ENCODE peak calls at places on chromosome 7, in five cellular contexts. One of them, this sample, is unnamed.
A peak's percentile ranks its signal among the peaks of the same experiment; 100 is the strongest.

GRCh38 chr7:129530881-129531391 is 28.6 kb downstream of the SMKR1 start:
- DNase-seq in WERI-Rb-1: no peak
- DNase-seq in retinal pigment epithelial cell: no peak
- DNase-seq in endothelial cell of umbilical vein: peak; percentile 47
- DNase-seq in breast epithelium: no peak
- DNase-seq in this sample: peak; percentile 63

GRCh38 chr7:26865094-26865388 is 651 bp upstream of the SKAP2 start:
- DNase-seq in WERI-Rb-1: no peak
- DNase-seq in retinal pigment epithelial cell: no peak
- DNase-seq in endothelial cell of umbilical vein: no peak
- DNase-seq in breast epithelium: peak; percentile 55
- DNase-seq in this sample: no peak

GRCh38 chr7:158064631-158065030 is 523.0 kb downstream of the PTPRN2 start:
- DNase-seq in WERI-Rb-1: no peak
- DNase-seq in retinal pigment epithelial cell: no peak
- DNase-seq in endothelial cell of umbilical vein: no peak
- DNase-seq in breast epithelium: no peak
- DNase-seq in this sample: no peak

GRCh38 chr7:28529755-28530154 is 117.4 kb downstream of the CREB5 start:
- DNase-seq in WERI-Rb-1: no peak
- DNase-seq in retinal pigment epithelial cell: no peak
- DNase-seq in endothelial cell of umbilical vein: no peak
- DNase-seq in breast epithelium: no peak
- DNase-seq in this sample: no peak

GRCh38 chr7:73526892-73527821 is 5.1 kb upstream of the BAZ1B start:
- DNase-seq in WERI-Rb-1: peak; percentile 28
- DNase-seq in retinal pigment epithelial cell: no peak
- DNase-seq in endothelial cell of umbilical vein: peak; percentile 39
- DNase-seq in breast epithelium: no peak
- DNase-seq in this sample: no peak

GRCh38 chr7:23469150-23469960 is 936 bp downstream of the IGF2BP3 start:
- DNase-seq in WERI-Rb-1: no peak
- DNase-seq in retinal pigment epithelial cell: no peak
- DNase-seq in endothelial cell of umbilical vein: peak; percentile 49
- DNase-seq in breast epithelium: no peak
- DNase-seq in this sample: no peak

GRCh38 chr7:76000566-76000965 is 6.2 kb upstream of the TMEM120A start:
- DNase-seq in WERI-Rb-1: no peak
- DNase-seq in retinal pigment epithelial cell: no peak
- DNase-seq in endothelial cell of umbilical vein: no peak
- DNase-seq in breast epithelium: no peak
- DNase-seq in this sample: no peak

GRCh38 chr7:51251292-51251691 is 65.3 kb downstream of the COBL start:
- DNase-seq in WERI-Rb-1: no peak
- DNase-seq in retinal pigment epithelial cell: no peak
- DNase-seq in endothelial cell of umbilical vein: no peak
- DNase-seq in breast epithelium: no peak
- DNase-seq in this sample: peak; percentile 30

GRCh38 chr7:9672518-9672917 is 1239.1 kb downstream of the NXPH1 start:
- DNase-seq in WERI-Rb-1: no peak
- DNase-seq in retinal pigment epithelial cell: no peak
- DNase-seq in endothelial cell of umbilical vein: no peak
- DNase-seq in breast epithelium: no peak
- DNase-seq in this sample: no peak

GRCh38 chr7:16564909-16565426 is 38.3 kb downstream of the LRRC72 start:
- DNase-seq in WERI-Rb-1: no peak
- DNase-seq in retinal pigment epithelial cell: peak; percentile 6
- DNase-seq in endothelial cell of umbilical vein: peak; percentile 64
- DNase-seq in breast epithelium: no peak
- DNase-seq in this sample: peak; percentile 18

GRCh38 chr7:66140924-66141323 is 26.3 kb downstream of the CRCP start:
- DNase-seq in WERI-Rb-1: peak; percentile 45
- DNase-seq in retinal pigment epithelial cell: peak; percentile 21
- DNase-seq in endothelial cell of umbilical vein: peak; percentile 64
- DNase-seq in breast epithelium: peak; percentile 65
- DNase-seq in this sample: no peak

GRCh38 chr7:149725426-149725821 is 48.0 kb downstream of the ZNF467 start:
- DNase-seq in WERI-Rb-1: no peak
- DNase-seq in retinal pigment epithelial cell: no peak
- DNase-seq in endothelial cell of umbilical vein: no peak
- DNase-seq in breast epithelium: no peak
- DNase-seq in this sample: no peak

GRCh38 chr7:123492485-123492884 is 41.9 kb downstream of the IQUB start:
- DNase-seq in WERI-Rb-1: no peak
- DNase-seq in retinal pigment epithelial cell: no peak
- DNase-seq in endothelial cell of umbilical vein: no peak
- DNase-seq in breast epithelium: no peak
- DNase-seq in this sample: no peak

GRCh38 chr7:36723951-36724664 is at the start of gene AOAH:
- DNase-seq in WERI-Rb-1: no peak
- DNase-seq in retinal pigment epithelial cell: no peak
- DNase-seq in endothelial cell of umbilical vein: no peak
- DNase-seq in breast epithelium: no peak
- DNase-seq in this sample: no peak

GRCh38 chr7:42248579-42248978 is 11.6 kb upstream of the GLI3 start:
- DNase-seq in WERI-Rb-1: no peak
- DNase-seq in retinal pigment epithelial cell: no peak
- DNase-seq in endothelial cell of umbilical vein: no peak
- DNase-seq in breast epithelium: no peak
- DNase-seq in this sample: no peak

GRCh38 chr7:120729300-120729699 is 128.6 kb downstream of the TSPAN12 start:
- DNase-seq in WERI-Rb-1: no peak
- DNase-seq in retinal pigment epithelial cell: no peak
- DNase-seq in endothelial cell of umbilical vein: no peak
- DNase-seq in breast epithelium: no peak
- DNase-seq in this sample: no peak
- H3K4me3 ChIP-seq in WERI-Rb-1: no peak overlapping the region
- H3K4me3 ChIP-seq in retinal pigment epithelial cell: no peak overlapping the region
- H3K4me3 ChIP-seq in endothelial cell of umbilical vein: no peak overlapping the region
- H3K4me3 ChIP-seq in breast epithelium: no peak overlapping the region
- H3K4me3 ChIP-seq in this sample: no peak overlapping the region

DNA sequence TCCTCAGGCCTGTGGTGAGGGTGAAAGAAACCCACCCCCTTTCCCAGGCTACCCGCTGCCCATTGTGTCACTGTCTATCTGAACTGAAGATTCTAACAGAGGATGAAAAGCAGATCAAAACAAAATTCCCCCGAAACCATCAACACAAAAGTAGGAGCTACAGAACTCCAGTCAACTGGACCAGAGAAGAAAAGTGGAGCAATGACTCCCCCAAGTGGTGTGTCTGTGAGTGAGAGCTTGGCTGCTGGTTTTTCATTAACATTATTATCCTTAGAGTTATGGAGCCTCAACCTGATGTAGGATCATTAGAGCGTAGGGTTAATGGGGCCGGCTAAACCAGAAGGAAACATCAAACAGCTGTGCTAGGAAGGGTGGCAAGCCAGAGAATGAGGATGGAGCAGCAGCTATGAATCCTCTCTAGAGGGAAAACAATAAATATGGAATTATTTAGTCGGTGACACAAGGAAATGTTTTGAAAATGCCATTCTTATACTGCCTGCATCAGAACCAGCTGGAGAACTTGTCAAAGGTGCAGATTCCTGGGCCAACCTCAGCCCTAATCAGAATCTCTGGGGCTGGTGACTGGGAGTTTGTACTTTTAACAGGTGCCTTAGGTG is 38.3 kb downstream of the AKR1B1 start:
- DNase-seq in WERI-Rb-1: peak; percentile 68
- DNase-seq in retinal pigment epithelial cell: peak; percentile 21
- DNase-seq in endothelial cell of umbilical vein: peak; percentile 62
- DNase-seq in breast epithelium: no peak
- DNase-seq in this sample: peak; percentile 23
- TF ChIP-seq CTCF in WERI-Rb-1: peak; percentile 76
- TF ChIP-seq CTCF in retinal pigment epithelial cell: peak; percentile 79
- TF ChIP-seq CTCF in endothelial cell of umbilical vein: peak; percentile 57
- TF ChIP-seq CTCF in breast epithelium: no peak
- TF ChIP-seq CTCF in this sample: peak; percentile 88

GRCh38 chr7:137343483-137343841 is at the start of gene PTN:
- DNase-seq in WERI-Rb-1: peak; percentile 16
- DNase-seq in retinal pigment epithelial cell: no peak
- DNase-seq in endothelial cell of umbilical vein: no peak
- DNase-seq in breast epithelium: no peak
- DNase-seq in this sample: no peak

GRCh38 chr7:137337902-137338301 is 5.6 kb downstream of the PTN start:
- DNase-seq in WERI-Rb-1: no peak
- DNase-seq in retinal pigment epithelial cell: no peak
- DNase-seq in endothelial cell of umbilical vein: no peak
- DNase-seq in breast epithelium: no peak
- DNase-seq in this sample: no peak

GRCh38 chr7:137342751-137343482 is 616 bp downstream of the PTN start:
- DNase-seq in WERI-Rb-1: no peak
- DNase-seq in retinal pigment epithelial cell: no peak
- DNase-seq in endothelial cell of umbilical vein: no peak
- DNase-seq in breast epithelium: no peak
- DNase-seq in this sample: no peak

GRCh38 chr7:137345799-137346449 is 2.4 kb upstream of the PTN start:
- DNase-seq in WERI-Rb-1: no peak
- DNase-seq in retinal pigment epithelial cell: no peak
- DNase-seq in endothelial cell of umbilical vein: no peak
- DNase-seq in breast epithelium: no peak
- DNase-seq in this sample: no peak

DNA sequence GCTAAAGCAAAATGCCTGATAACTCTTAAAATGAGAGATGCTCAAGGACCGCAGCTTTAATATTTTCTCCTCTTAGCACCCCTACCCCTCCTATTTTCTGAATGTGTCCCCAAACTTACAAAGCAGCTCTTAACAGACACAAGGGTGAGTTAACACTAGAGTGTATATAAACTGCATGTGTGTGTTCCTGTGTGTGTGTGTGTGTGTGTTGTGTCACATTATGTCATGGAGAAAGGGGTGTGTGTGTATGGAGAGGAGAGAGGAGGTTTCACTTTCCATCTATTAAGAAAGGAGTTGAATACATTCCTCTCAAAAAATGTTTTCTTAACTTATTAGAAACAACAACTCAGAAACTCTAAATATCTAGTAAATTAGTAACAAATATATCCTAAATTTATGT is 1.2 kb downstream of the PTN start:
- DNase-seq in WERI-Rb-1: no peak
- DNase-seq in retinal pigment epithelial cell: no peak
- DNase-seq in endothelial cell of umbilical vein: no peak
- DNase-seq in breast epithelium: no peak
- DNase-seq in this sample: no peak
- H3K4me3 ChIP-seq in WERI-Rb-1: no peak overlapping the region
- H3K4me3 ChIP-seq in retinal pigment epithelial cell: no peak overlapping the region
- H3K4me3 ChIP-seq in endothelial cell of umbilical vein: no peak overlapping the region
- H3K4me3 ChIP-seq in breast epithelium: peak overlapping the region; percentile 50
- H3K4me3 ChIP-seq in this sample: no peak overlapping the region

DNA sequence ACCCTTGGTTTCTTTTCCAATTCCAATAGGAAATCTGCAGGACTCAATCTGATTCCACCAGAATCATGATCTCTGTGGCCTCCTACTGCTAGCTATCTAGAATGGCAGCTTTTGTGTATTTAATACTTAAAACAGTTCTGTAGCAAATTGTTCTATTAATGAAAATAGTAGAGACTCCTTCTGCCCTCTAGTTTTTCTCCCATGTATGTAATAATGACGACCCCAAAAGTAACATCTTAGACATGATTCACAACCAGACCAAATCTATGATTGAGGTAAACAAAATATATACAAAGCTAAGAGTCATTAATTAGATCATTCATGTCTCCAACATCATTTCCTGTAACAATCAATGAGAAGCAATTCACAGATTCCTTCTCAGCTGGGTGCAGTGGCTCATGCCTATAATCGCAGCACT is 259.1 kb upstream of the MKLN1 start:
- DNase-seq in WERI-Rb-1: no peak
- DNase-seq in retinal pigment epithelial cell: no peak
- DNase-seq in endothelial cell of umbilical vein: no peak
- DNase-seq in breast epithelium: no peak
- DNase-seq in this sample: no peak
- TF ChIP-seq CTCF in WERI-Rb-1: no peak
- TF ChIP-seq CTCF in retinal pigment epithelial cell: peak; percentile 40
- TF ChIP-seq CTCF in endothelial cell of umbilical vein: no peak
- TF ChIP-seq CTCF in breast epithelium: no peak
- TF ChIP-seq CTCF in this sample: peak; percentile 39

DNA sequence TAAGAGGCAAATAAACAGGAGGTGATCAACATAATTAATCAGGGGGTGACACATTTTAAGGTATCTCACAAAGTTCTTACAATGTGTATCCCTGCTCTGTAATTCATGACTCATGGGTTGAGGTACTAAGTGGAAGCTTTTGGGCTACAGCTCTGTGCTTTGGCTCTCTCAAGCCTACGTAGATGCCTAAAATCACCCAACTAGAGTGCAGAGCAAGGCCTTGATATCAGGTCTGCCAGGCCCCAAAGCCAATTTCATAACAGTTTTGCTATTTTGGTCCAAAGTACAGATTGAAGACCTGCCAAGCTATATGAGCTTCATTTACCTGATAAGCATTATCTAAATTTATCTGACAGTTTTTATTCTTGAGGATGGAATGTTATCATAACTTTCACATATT is 175.3 kb upstream of the BET1 start:
- DNase-seq in WERI-Rb-1: no peak
- DNase-seq in retinal pigment epithelial cell: no peak
- DNase-seq in endothelial cell of umbilical vein: no peak
- DNase-seq in breast epithelium: no peak
- DNase-seq in this sample: no peak
- H3K4me3 ChIP-seq in WERI-Rb-1: no peak overlapping the region
- H3K4me3 ChIP-seq in retinal pigment epithelial cell: no peak overlapping the region
- H3K4me3 ChIP-seq in endothelial cell of umbilical vein: no peak overlapping the region
- H3K4me3 ChIP-seq in breast epithelium: no peak overlapping the region
- H3K4me3 ChIP-seq in this sample: no peak overlapping the region

GRCh38 chr7:101700424-101700823 is 71.3 kb upstream of the MYL10 start:
- DNase-seq in WERI-Rb-1: no peak
- DNase-seq in retinal pigment epithelial cell: no peak
- DNase-seq in endothelial cell of umbilical vein: no peak
- DNase-seq in breast epithelium: no peak
- DNase-seq in this sample: no peak
- TF ChIP-seq CTCF in WERI-Rb-1: no peak
- TF ChIP-seq CTCF in retinal pigment epithelial cell: no peak
- TF ChIP-seq CTCF in endothelial cell of umbilical vein: no peak
- TF ChIP-seq CTCF in breast epithelium: no peak
- TF ChIP-seq CTCF in this sample: no peak

GRCh38 chr7:156459067-156459466 is 181.5 kb upstream of the RNF32 start:
- DNase-seq in WERI-Rb-1: no peak
- DNase-seq in retinal pigment epithelial cell: no peak
- DNase-seq in endothelial cell of umbilical vein: no peak
- DNase-seq in breast epithelium: no peak
- DNase-seq in this sample: no peak

GRCh38 chr7:156456503-156457115 is 184.0 kb upstream of the RNF32 start:
- DNase-seq in WERI-Rb-1: no peak
- DNase-seq in retinal pigment epithelial cell: no peak
- DNase-seq in endothelial cell of umbilical vein: no peak
- DNase-seq in breast epithelium: no peak
- DNase-seq in this sample: peak; percentile 27

GRCh38 chr7:156459582-156459981 is 181.0 kb upstream of the RNF32 start:
- DNase-seq in WERI-Rb-1: no peak
- DNase-seq in retinal pigment epithelial cell: no peak
- DNase-seq in endothelial cell of umbilical vein: no peak
- DNase-seq in breast epithelium: no peak
- DNase-seq in this sample: no peak

GRCh38 chr7:156458011-156458410 is 182.6 kb upstream of the RNF32 start:
- DNase-seq in WERI-Rb-1: no peak
- DNase-seq in retinal pigment epithelial cell: no peak
- DNase-seq in endothelial cell of umbilical vein: no peak
- DNase-seq in breast epithelium: no peak
- DNase-seq in this sample: no peak

DNA sequence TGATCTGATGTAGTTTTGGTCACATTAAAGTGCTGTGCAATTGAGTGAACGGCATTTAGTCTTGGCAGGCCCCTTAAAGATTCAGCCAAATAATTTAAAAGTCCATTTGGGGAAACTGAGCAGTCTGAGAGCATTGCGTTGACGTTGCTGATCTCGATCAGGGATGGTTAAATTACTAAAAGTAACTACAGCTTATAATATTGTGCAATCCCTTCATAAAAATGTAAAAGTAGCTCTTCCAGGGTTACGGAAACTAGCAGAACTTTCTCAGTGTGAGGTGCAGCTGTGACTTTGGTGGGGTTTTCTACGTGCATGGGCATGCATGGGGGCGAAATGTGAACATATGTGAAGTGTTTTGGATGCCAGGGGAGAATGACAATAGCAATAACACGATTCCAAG is 184.5 kb upstream of the RNF32 start:
- DNase-seq in WERI-Rb-1: no peak
- DNase-seq in retinal pigment epithelial cell: no peak
- DNase-seq in endothelial cell of umbilical vein: no peak
- DNase-seq in breast epithelium: no peak
- DNase-seq in this sample: no peak
- H3K4me3 ChIP-seq in WERI-Rb-1: no peak overlapping the region
- H3K4me3 ChIP-seq in retinal pigment epithelial cell: no peak overlapping the region
- H3K4me3 ChIP-seq in endothelial cell of umbilical vein: no peak overlapping the region
- H3K4me3 ChIP-seq in breast epithelium: no peak overlapping the region
- H3K4me3 ChIP-seq in this sample: no peak overlapping the region